ENCODE peak calls at places on chromosomes 5 and 9, in six cellular contexts. K is kidney, D is GM23338, R is mesendoderm, X is AG10803, P is SK-N-SH. Z is an unnamed sample.
A peak's percentile ranks its signal among the peaks of the same experiment; 100 is the strongest.

GRCh38 chr9:107239474-107239873 is 43.6 kb upstream of the RAD23B start:
- DNase-seq in K (no peak), D (no peak), R (peak; percentile 44), X (no peak), P (no peak), Z (no peak)

GRCh38 chr5:378976-379742 is 57.6 kb downstream of the AHRR start:
- DNase-seq in K (peak; percentile 10), D (no peak), R (no peak), X (peak; percentile 60), P (peak; percentile 1), Z (peak; percentile 40)

GRCh38 chr9:106969696-106970095 is 106.7 kb downstream of the ZNF462 start:
- DNase-seq in K (no peak), D (no peak), R (no peak), X (no peak), P (no peak), Z (no peak)

GRCh38 chr9:126326228-126327015 is at the start of gene MVB12B:
- DNase-seq in K (peak; percentile 80), D (peak; percentile 59), R (peak; percentile 36), X (peak; percentile 35), P (peak; percentile 89), Z (no peak)

GRCh38 chr9:71120439-71121247 is 778 bp downstream of the TRPM3 start:
- DNase-seq in K (no peak), D (peak; percentile 83), R (peak; percentile 35), X (no peak), P (no peak), Z (no peak)

GRCh38 chr5:150801117-150801927 is 22.8 kb downstream of the SMIM3 start:
- DNase-seq in K (no peak), D (peak; percentile 86), R (peak; percentile 90), X (peak; percentile 72), P (peak; percentile 36), Z (no peak)

GRCh38 chr9:127847155-127847463 is 7.3 kb downstream of the ENG start:
- DNase-seq in K (no peak), D (no peak), R (no peak), X (peak; percentile 22), P (no peak), Z (no peak)

GRCh38 chr5:95723632-95724369 is 7.3 kb upstream of the RHOBTB3 start:
- DNase-seq in K (no peak), D (peak; percentile 28), R (peak; percentile 95), X (peak; percentile 40), P (peak; percentile 75), Z (no peak)

GRCh38 chr5:168471785-168472184 is 14.5 kb upstream of the RARS1 start:
- DNase-seq in K (no peak), D (no peak), R (no peak), X (peak; percentile 71), P (no peak), Z (no peak)

GRCh38 chr5:102638912-102639652 is 116.0 kb upstream of the PAM start:
- DNase-seq in K (no peak), D (no peak), R (no peak), X (peak; percentile 49), P (no peak), Z (no peak)

GRCh38 chr9:117487555-117488175 is 72.8 kb upstream of the ASTN2 start:
- DNase-seq in K (peak; percentile 86), D (peak; percentile 90), R (peak; percentile 93), X (peak; percentile 51), P (peak; percentile 85), Z (no peak)

GRCh38 chr5:151699071-151699901 is 12.6 kb upstream of the SPARC start:
- DNase-seq in K (peak; percentile 94), D (no peak), R (peak; percentile 98), X (peak; percentile 99), P (no peak), Z (peak; percentile 87)

GRCh38 chr5:154046486-154046885 is 7.7 kb downstream of the MFAP3 start:
- DNase-seq in K (no peak), D (no peak), R (no peak), X (no peak), P (no peak), Z (no peak)

GRCh38 chr5:178817506-178817905 is 42.2 kb upstream of the ZNF354B start:
- DNase-seq in K (no peak), D (no peak), R (no peak), X (no peak), P (peak; percentile 40), Z (no peak)

GRCh38 chr9:123421801-123422455 is 65.9 kb downstream of the CRB2 start:
- DNase-seq in K (peak; percentile 27), D (peak; percentile 48), R (peak; percentile 85), X (no peak), P (no peak), Z (no peak)

GRCh38 chr5:62477801-62478200 is 65.2 kb downstream of the IPO11 start:
- DNase-seq in K (no peak), D (no peak), R (no peak), X (peak; percentile 45), P (no peak), Z (no peak)

GRCh38 chr5:53381-54174 is 38.4 kb upstream of the PLEKHG4B start:
- DNase-seq in K (no peak), D (peak; percentile 94), R (peak; percentile 86), X (peak; percentile 6), P (peak; percentile 82), Z (peak; percentile 60)

GRCh38 chr9:35984021-35984420 is 26.1 kb upstream of the OR2S2 start:
- DNase-seq in K (no peak), D (no peak), R (no peak), X (no peak), P (no peak), Z (no peak)

GRCh38 chr5:145824040-145824439 is 11.1 kb downstream of the PRELID2 start:
- DNase-seq in K (no peak), D (no peak), R (no peak), X (no peak), P (no peak), Z (no peak)

GRCh38 chr5:11177993-11178711 is 417.1 kb upstream of the DAP start:
- DNase-seq in K (no peak), D (no peak), R (no peak), X (no peak), P (no peak), Z (no peak)

GRCh38 chr9:135022191-135022870 is 65.1 kb upstream of the OLFM1 start:
- DNase-seq in K (peak; percentile 45), D (no peak), R (no peak), X (no peak), P (no peak), Z (no peak)

GRCh38 chr5:109412981-109413402 is 3.2 kb upstream of the PJA2 start:
- DNase-seq in K (no peak), D (no peak), R (no peak), X (no peak), P (no peak), Z (no peak)

GRCh38 chr5:474826-475661 is 32.1 kb downstream of the EXOC3 start:
- DNase-seq in K (peak; percentile 76), D (no peak), R (no peak), X (peak; percentile 9), P (no peak), Z (peak; percentile 72)

GRCh38 chr5:124867064-124867707 is 120.7 kb upstream of the ZNF608 start:
- DNase-seq in K (no peak), D (no peak), R (peak; percentile 21), X (peak; percentile 97), P (no peak), Z (no peak)

GRCh38 chr9:2722715-2723114 is 5.4 kb downstream of the KCNV2 start:
- DNase-seq in K (no peak), D (peak; percentile 38), R (peak; percentile 65), X (peak; percentile 95), P (peak; percentile 34), Z (no peak)

GRCh38 chr9:13215791-13216554 is 63.5 kb downstream of the MPDZ start:
- DNase-seq in K (no peak), D (no peak), R (no peak), X (no peak), P (peak; percentile 7), Z (no peak)

GRCh38 chr9:93826209-93826608 is 128.9 kb downstream of the BARX1 start:
- DNase-seq in K (no peak), D (peak; percentile 81), R (no peak), X (no peak), P (no peak), Z (no peak)

DNA sequence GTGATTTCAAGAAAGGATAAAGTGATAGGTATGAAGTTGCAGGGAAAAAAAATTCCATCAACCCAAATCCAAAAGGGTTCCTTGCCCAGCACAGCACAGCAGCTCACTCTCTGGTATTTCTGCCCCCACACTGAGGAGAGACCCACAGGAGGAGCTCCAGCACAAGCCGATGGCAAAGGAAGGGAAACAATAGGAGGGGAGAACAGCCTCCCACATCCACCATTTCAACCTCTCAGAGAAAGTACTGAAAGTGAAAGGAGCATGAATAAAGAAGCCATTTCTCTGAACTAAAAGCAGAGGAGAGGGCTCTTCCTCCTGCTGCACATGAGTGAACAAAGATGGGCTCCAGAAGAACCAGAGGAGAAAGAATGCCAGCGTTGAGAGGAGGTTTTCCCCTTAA is 54.9 kb upstream of the ZSWIM6 start:
- DNase-seq in K (no peak), D (peak; percentile 43), R (peak; percentile 78), X (peak; percentile 56), P (no peak), Z (no peak)
- H3K4me3 ChIP-seq in K (peak overlapping the region; percentile 23), D (no peak overlapping the region), R (no peak overlapping the region), X (peak overlapping the region; percentile 41), P (no peak overlapping the region), Z (no peak overlapping the region)

GRCh38 chr9:136596630-136597031 is 50.8 kb upstream of the NOTCH1 start:
- DNase-seq in K (peak; percentile 68), D (no peak), R (no peak), X (no peak), P (no peak), Z (no peak)

GRCh38 chr9:136597141-136597885 is 51.5 kb upstream of the NOTCH1 start:
- DNase-seq in K (peak; percentile 72), D (no peak), R (no peak), X (no peak), P (no peak), Z (no peak)

GRCh38 chr9:136599811-136600660 is 54.2 kb upstream of the NOTCH1 start:
- DNase-seq in K (peak; percentile 75), D (no peak), R (peak; percentile 50), X (no peak), P (no peak), Z (no peak)

GRCh38 chr9:136597965-136598364 is 52.1 kb upstream of the NOTCH1 start:
- DNase-seq in K (peak; percentile 54), D (no peak), R (no peak), X (no peak), P (no peak), Z (no peak)

GRCh38 chr9:136599074-136599531 is 53.3 kb upstream of the NOTCH1 start:
- DNase-seq in K (peak; percentile 73), D (no peak), R (no peak), X (no peak), P (no peak), Z (no peak)
- H3K4me3 ChIP-seq in K (no peak overlapping the region), D (no peak overlapping the region), R (no peak overlapping the region), X (no peak overlapping the region), P (no peak overlapping the region), Z (no peak overlapping the region)

GRCh38 chr5:36153299-36153677 is 1.4 kb downstream of the SKP2 start:
- DNase-seq in K (no peak), D (no peak), R (no peak), X (no peak), P (no peak), Z (no peak)
- H3K4me3 ChIP-seq in K (no peak overlapping the region), D (peak overlapping the region; percentile 84), R (no peak overlapping the region), X (peak overlapping the region; percentile 87), P (no peak overlapping the region), Z (peak overlapping the region; percentile 90)

DNA sequence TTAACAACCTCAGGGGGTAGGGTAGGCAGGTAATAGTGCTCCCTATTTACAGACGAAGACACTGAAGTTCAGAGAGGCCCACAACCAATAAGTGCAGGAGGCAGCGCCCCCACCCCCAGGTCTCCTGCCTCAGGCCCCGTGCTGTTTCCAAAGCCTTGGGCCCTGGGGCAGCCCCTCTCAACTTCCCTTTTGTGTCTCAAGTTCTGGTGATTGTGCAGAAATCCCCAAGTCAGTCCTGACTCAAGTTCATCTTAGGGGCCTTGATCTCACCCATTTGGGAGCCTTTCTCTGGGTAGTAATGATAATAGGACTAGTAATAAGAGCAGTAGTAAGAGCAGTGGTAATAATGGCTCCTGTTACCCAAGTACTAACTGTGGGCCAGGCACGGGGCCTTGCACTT is 35.5 kb upstream of the ASS1 start:
- DNase-seq in K (no peak), D (no peak), R (no peak), X (no peak), P (no peak), Z (no peak)
- H3K4me3 ChIP-seq in K (no peak overlapping the region), D (no peak overlapping the region), R (no peak overlapping the region), X (no peak overlapping the region), P (no peak overlapping the region), Z (no peak overlapping the region)

Z was measured in RWPE2.